ENCODE peak calls at places on chromosomes 7 and 10, in seven cellular contexts. X is retina, I is GF-D8, J is Right ventricle myocardium superior, Z is left cardiac atrium, H is left ventricle myocardium superior, T is HEK293T. E is an unnamed sample.
A peak's percentile ranks its signal among the peaks of the same experiment; 100 is the strongest.

GRCh38 chr7:13778967-13779366 is 210.5 kb downstream of the ETV1 start:
- DNase-seq in H (no peak), X (no peak), T (no peak), I (no peak), Z (no peak), J (no peak), E (no peak)

GRCh38 chr7:101817031-101817929 is at the start of gene CUX1:
- DNase-seq in I (peak; percentile 80), Z (peak; percentile 33), H (peak; percentile 58), X (peak; percentile 62), J (peak; percentile 56), T (no peak), E (no peak)

GRCh38 chr10:50382576-50383023 is 131.3 kb upstream of the ASAH2 start:
- DNase-seq in Z (no peak), H (no peak), T (no peak), I (no peak), X (no peak), J (no peak), E (no peak)

GRCh38 chr10:12561307-12561706 is 212.0 kb downstream of the CAMK1D start:
- DNase-seq in H (no peak), I (no peak), X (no peak), T (no peak), Z (no peak), J (no peak), E (no peak)

GRCh38 chr10:71747039-71747807 is 26.1 kb downstream of the VSIR start:
- DNase-seq in I (no peak), H (no peak), J (peak; percentile 38), X (no peak), T (no peak), Z (no peak), E (no peak)

GRCh38 chr10:89001024-89001423 is 10.4 kb downstream of the FAS start:
- DNase-seq in T (no peak), X (no peak), Z (no peak), J (no peak), I (no peak), H (no peak), E (no peak)

GRCh38 chr10:11724938-11725776 is 17.0 kb upstream of the ECHDC3 start:
- DNase-seq in H (no peak), I (peak; percentile 19), X (no peak), J (no peak), T (peak; percentile 65), Z (no peak), E (peak; percentile 31)

GRCh38 chr10:79347894-79348639 is 798 bp downstream of the PPIF start:
- DNase-seq in I (peak; percentile 48), H (peak; percentile 86), Z (peak; percentile 85), J (peak; percentile 85), X (peak; percentile 68), T (peak; percentile 44), E (no peak)

GRCh38 chr7:7537711-7538110 is 2.0 kb upstream of the COL28A1 start:
- DNase-seq in H (no peak), X (no peak), Z (no peak), I (no peak), J (no peak), T (no peak), E (no peak)

GRCh38 chr10:78783753-78784152 is 285.0 kb upstream of the ZMIZ1 start:
- DNase-seq in Z (no peak), J (no peak), H (no peak), T (no peak), I (no peak), X (no peak), E (no peak)

GRCh38 chr7:99409192-99409572 is 413 bp downstream of the BUD31 start:
- DNase-seq in T (no peak), I (no peak), X (no peak), Z (no peak), J (no peak), H (no peak), E (no peak)